ENCODE peak calls at places on chromosomes 3 and 15, in five cellular contexts. One of them, this sample, is unnamed.

GRCh38 chr3:119098620-119099222 is 47.2 kb upstream of the TEX55 start:
- DNase-seq in mesenchymal stem cell: peak
- DNase-seq in neuronal stem cell: peak
- DNase-seq in H1: no peak
- DNase-seq in IMR-90: peak
- DNase-seq in this sample: no peak

GRCh38 chr3:172276103-172276502 is 172.2 kb downstream of the GHSR start:
- DNase-seq in H1: no peak
- DNase-seq in IMR-90: no peak
- DNase-seq in neuronal stem cell: no peak
- DNase-seq in mesenchymal stem cell: no peak
- DNase-seq in this sample: no peak

GRCh38 chr15:48883699-48884098 is 5.8 kb downstream of the EID1 start:
- DNase-seq in mesenchymal stem cell: no peak
- DNase-seq in IMR-90: no peak
- DNase-seq in H1: no peak
- DNase-seq in neuronal stem cell: no peak
- DNase-seq in this sample: no peak

GRCh38 chr3:3801510-3801841 is 2.2 kb downstream of the LRRN1 start:
- DNase-seq in IMR-90: no peak
- DNase-seq in mesenchymal stem cell: no peak
- DNase-seq in neuronal stem cell: peak
- DNase-seq in H1: peak
- DNase-seq in this sample: peak

GRCh38 chr3:60775956-60776355 is 475.3 kb downstream of the FHIT start:
- DNase-seq in neuronal stem cell: no peak
- DNase-seq in IMR-90: no peak
- DNase-seq in mesenchymal stem cell: no peak
- DNase-seq in H1: no peak
- DNase-seq in this sample: no peak

GRCh38 chr3:148131990-148132638 is 565.6 kb upstream of the AGTR1 start:
- DNase-seq in IMR-90: peak
- DNase-seq in mesenchymal stem cell: no peak
- DNase-seq in neuronal stem cell: no peak
- DNase-seq in H1: no peak
- DNase-seq in this sample: no peak

GRCh38 chr3:50370594-50370993 is 11.3 kb upstream of the TMEM115 start:
- DNase-seq in IMR-90: peak
- DNase-seq in neuronal stem cell: no peak
- DNase-seq in mesenchymal stem cell: peak
- DNase-seq in H1: no peak
- DNase-seq in this sample: no peak

GRCh38 chr15:45134682-45135604 is 5.1 kb downstream of the DUOX1 start:
- DNase-seq in mesenchymal stem cell: no peak
- DNase-seq in neuronal stem cell: no peak
- DNase-seq in IMR-90: no peak
- DNase-seq in H1: no peak
- DNase-seq in this sample: peak

GRCh38 chr3:101066776-101067175 is 73.6 kb upstream of the ABI3BP start:
- DNase-seq in neuronal stem cell: no peak
- DNase-seq in H1: no peak
- DNase-seq in IMR-90: peak
- DNase-seq in mesenchymal stem cell: peak
- DNase-seq in this sample: no peak

GRCh38 chr15:74833376-74834107 is 7.1 kb downstream of the CPLX3 start:
- DNase-seq in neuronal stem cell: no peak
- DNase-seq in H1: no peak
- DNase-seq in mesenchymal stem cell: no peak
- DNase-seq in IMR-90: no peak
- DNase-seq in this sample: no peak

GRCh38 chr3:47612178-47612577 is 33.5 kb upstream of the CSPG5 start:
- DNase-seq in H1: no peak
- DNase-seq in mesenchymal stem cell: peak
- DNase-seq in neuronal stem cell: no peak
- DNase-seq in IMR-90: peak
- DNase-seq in this sample: no peak

GRCh38 chr3:143507735-143508580 is 340.3 kb downstream of the SLC9A9 start:
- DNase-seq in neuronal stem cell: no peak
- DNase-seq in mesenchymal stem cell: peak
- DNase-seq in H1: no peak
- DNase-seq in IMR-90: peak
- DNase-seq in this sample: no peak

GRCh38 chr15:90451215-90451850 is 63.3 kb downstream of the IQGAP1 start:
- DNase-seq in IMR-90: peak
- DNase-seq in mesenchymal stem cell: peak
- DNase-seq in H1: peak
- DNase-seq in neuronal stem cell: no peak
- DNase-seq in this sample: peak

GRCh38 chr15:101011582-101011981 is 92.4 kb downstream of the LRRK1 start:
- DNase-seq in IMR-90: no peak
- DNase-seq in neuronal stem cell: no peak
- DNase-seq in H1: no peak
- DNase-seq in mesenchymal stem cell: no peak
- DNase-seq in this sample: peak

GRCh38 chr3:134406331-134407246 is 32.3 kb upstream of the AMOTL2 start:
- DNase-seq in mesenchymal stem cell: peak
- DNase-seq in H1: peak
- DNase-seq in neuronal stem cell: peak
- DNase-seq in IMR-90: no peak
- DNase-seq in this sample: peak
- H4K91ac ChIP-seq in mesenchymal stem cell: no peak
- H4K91ac ChIP-seq in H1: peak
- H4K91ac ChIP-seq in neuronal stem cell: no peak
- H4K91ac ChIP-seq in IMR-90: no peak
- H4K91ac ChIP-seq in this sample: no peak

DNA sequence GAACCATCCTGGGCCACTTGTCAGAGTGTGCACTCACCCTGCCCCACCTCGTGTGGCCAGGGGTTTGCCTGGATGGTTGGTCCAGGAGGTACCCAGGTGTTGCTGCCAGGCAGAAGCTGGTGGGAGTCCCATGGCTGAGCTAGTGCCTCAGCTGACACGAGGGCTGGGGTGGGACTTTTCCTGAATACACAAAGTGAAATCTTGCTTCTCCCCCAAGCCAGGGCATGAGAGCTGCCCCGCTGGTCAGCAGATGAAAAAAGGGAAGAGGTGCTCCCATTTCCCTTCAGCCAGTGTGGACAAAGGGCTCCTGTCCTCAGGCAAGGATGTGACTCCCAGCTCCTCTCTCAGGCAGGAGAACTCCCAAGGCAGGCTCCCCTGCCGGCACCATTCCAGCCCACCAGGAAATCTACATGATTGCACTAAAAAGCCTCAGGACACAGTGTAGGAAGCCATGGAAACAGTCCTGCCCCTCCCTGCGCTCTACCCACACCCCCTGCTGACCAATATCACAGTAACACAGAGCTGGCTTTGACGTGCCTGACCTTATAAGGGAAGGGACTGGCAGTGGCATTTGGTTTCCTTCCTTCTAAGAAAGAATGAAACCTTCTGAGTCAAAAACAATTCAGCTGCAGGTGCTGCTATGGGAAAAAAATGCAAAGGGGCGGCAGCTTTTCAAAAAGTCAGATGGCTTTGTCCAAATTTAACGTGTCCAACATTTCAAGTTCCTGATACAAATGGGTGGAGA is 33.9 kb downstream of the MYO5C start:
- DNase-seq in IMR-90: peak
- DNase-seq in neuronal stem cell: peak
- DNase-seq in mesenchymal stem cell: peak
- DNase-seq in H1: peak
- DNase-seq in this sample: peak
- H3K4ac ChIP-seq in IMR-90: peak
- H3K4ac ChIP-seq in neuronal stem cell: peak
- H3K4ac ChIP-seq in mesenchymal stem cell: no peak
- H3K4ac ChIP-seq in H1: peak
- H3K4ac ChIP-seq in this sample: peak

GRCh38 chr3:138849541-138849940 is 14.8 kb upstream of the PIK3CB start:
- DNase-seq in mesenchymal stem cell: no peak
- DNase-seq in H1: no peak
- DNase-seq in neuronal stem cell: no peak
- DNase-seq in IMR-90: no peak
- DNase-seq in this sample: no peak

GRCh38 chr3:138848696-138849095 is 14.0 kb upstream of the PIK3CB start:
- DNase-seq in IMR-90: no peak
- DNase-seq in H1: no peak
- DNase-seq in mesenchymal stem cell: no peak
- DNase-seq in neuronal stem cell: no peak
- DNase-seq in this sample: no peak

GRCh38 chr3:138845771-138846173 is 11.0 kb upstream of the PIK3CB start:
- DNase-seq in mesenchymal stem cell: no peak
- DNase-seq in IMR-90: no peak
- DNase-seq in neuronal stem cell: no peak
- DNase-seq in H1: no peak
- DNase-seq in this sample: peak

GRCh38 chr3:138845071-138845685 is 10.4 kb upstream of the PIK3CB start:
- DNase-seq in IMR-90: no peak
- DNase-seq in mesenchymal stem cell: no peak
- DNase-seq in H1: no peak
- DNase-seq in neuronal stem cell: no peak
- DNase-seq in this sample: peak

GRCh38 chr3:138846350-138846756 is 11.6 kb upstream of the PIK3CB start:
- DNase-seq in neuronal stem cell: no peak
- DNase-seq in H1: no peak
- DNase-seq in mesenchymal stem cell: no peak
- DNase-seq in IMR-90: no peak
- DNase-seq in this sample: no peak
- H2BK15ac ChIP-seq in neuronal stem cell: no peak
- H2BK15ac ChIP-seq in H1: no peak
- H2BK15ac ChIP-seq in mesenchymal stem cell: no peak
- H2BK15ac ChIP-seq in IMR-90: no peak
- H2BK15ac ChIP-seq in this sample: no peak

GRCh38 chr3:150255416-150255815 is 152.7 kb upstream of the TSC22D2 start:
- DNase-seq in IMR-90: no peak
- DNase-seq in neuronal stem cell: no peak
- DNase-seq in H1: no peak
- DNase-seq in mesenchymal stem cell: no peak
- DNase-seq in this sample: no peak
- H4K91ac ChIP-seq in IMR-90: no peak
- H4K91ac ChIP-seq in neuronal stem cell: no peak
- H4K91ac ChIP-seq in H1: no peak
- H4K91ac ChIP-seq in mesenchymal stem cell: peak
- H4K91ac ChIP-seq in this sample: no peak